ENCODE peak calls at places on chromosomes 2 and 18, in ten cellular contexts. T is endothelial cell, X is A549, N is tibial artery, J is left ventricle myocardium inferior, E is cardiac fibroblast, U is neural progenitor cell, Y is kidney, D is fibroblast of villous mesenchyme, P is neural crest cell. Q is an unnamed sample.
A peak's percentile ranks its signal among the peaks of the same experiment; 100 is the strongest.

GRCh38 chr2:239793851-239794250 is 231.3 kb downstream of the NDUFA10 start:
- DNase-seq in T (no peak), X (no peak), N (peak; percentile 34), J (no peak), E (no peak), U (no peak), Y (no peak), D (no peak), P (no peak), Q (no peak)

GRCh38 chr2:74186038-74186437 is 7.4 kb upstream of the MOB1A start:
- DNase-seq in T (no peak), X (no peak), N (no peak), J (no peak), E (no peak), U (no peak), Y (no peak), D (no peak), P (no peak), Q (no peak)

GRCh38 chr2:159362816-159363251 is 76.3 kb upstream of the WDSUB1 start:
- DNase-seq in T (no peak), X (peak; percentile 4), N (no peak), J (no peak), E (peak; percentile 75), U (no peak), Y (no peak), D (peak; percentile 6), P (no peak), Q (peak; percentile 20)

GRCh38 chr18:23740105-23740830 is 51.0 kb downstream of the LAMA3 start:
- DNase-seq in T (no peak), X (peak; percentile 25), N (no peak), J (no peak), E (peak; percentile 66), U (no peak), Y (no peak), D (peak; percentile 53), P (no peak), Q (peak; percentile 24)

GRCh38 chr2:134336352-134336751 is 82.5 kb downstream of the MGAT5 start:
- DNase-seq in T (no peak), X (no peak), N (no peak), J (no peak), E (no peak), U (no peak), Y (no peak), D (no peak), P (no peak), Q (no peak)

GRCh38 chr2:96113367-96113677 is 3.0 kb downstream of the ADRA2B start:
- DNase-seq in T (no peak), X (no peak), N (no peak), J (no peak), E (no peak), U (no peak), Y (peak; percentile 64), D (no peak), P (no peak), Q (no peak)

GRCh38 chr2:231167745-231168459 is 30.5 kb upstream of the ARMC9 start:
- DNase-seq in T (no peak), X (no peak), N (no peak), J (no peak), E (peak; percentile 57), U (no peak), Y (no peak), D (peak; percentile 60), P (no peak), Q (no peak)

GRCh38 chr2:234496442-234496834 is 443 bp downstream of the ARL4C start:
- DNase-seq in T (peak; percentile 22), X (no peak), N (no peak), J (no peak), E (peak; percentile 33), U (no peak), Y (peak; percentile 84), D (no peak), P (no peak), Q (peak; percentile 62)

GRCh38 chr2:191533693-191534175 is 144.2 kb upstream of the NABP1 start:
- DNase-seq in T (no peak), X (no peak), N (no peak), J (no peak), E (peak; percentile 38), U (no peak), Y (no peak), D (no peak), P (no peak), Q (no peak)

GRCh38 chr2:191538334-191538910 is 139.5 kb upstream of the NABP1 start:
- DNase-seq in T (no peak), X (no peak), N (no peak), J (no peak), E (no peak), U (no peak), Y (no peak), D (no peak), P (no peak), Q (no peak)

GRCh38 chr2:191544511-191545062 is 133.3 kb upstream of the NABP1 start:
- DNase-seq in T (no peak), X (no peak), N (no peak), J (no peak), E (no peak), U (no peak), Y (no peak), D (no peak), P (no peak), Q (no peak)

GRCh38 chr2:191540681-191541080 is 137.3 kb upstream of the NABP1 start:
- DNase-seq in T (no peak), X (no peak), N (no peak), J (no peak), E (no peak), U (no peak), Y (no peak), D (no peak), P (no peak), Q (no peak)

DNA sequence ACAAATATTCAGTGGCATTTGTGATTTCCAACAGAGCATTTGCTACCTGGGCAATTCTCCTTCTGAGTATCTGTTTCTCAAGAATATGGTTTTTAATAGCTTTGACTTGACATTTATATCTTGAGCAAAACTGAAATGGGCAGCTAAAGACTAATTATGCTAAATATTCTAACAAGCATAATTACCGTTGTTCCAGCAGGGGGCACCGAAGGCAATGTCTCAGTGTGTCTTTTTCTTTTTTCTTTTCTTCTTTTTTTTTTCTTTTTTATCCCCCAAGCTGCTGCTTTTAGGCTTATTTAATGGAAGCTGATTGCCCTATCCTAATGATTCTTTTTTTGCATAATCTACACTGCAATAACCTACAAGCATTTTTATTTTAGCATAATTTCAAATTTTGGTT is 138.9 kb upstream of the NABP1 start:
- DNase-seq in T (peak; percentile 47), X (peak; percentile 23), N (no peak), J (no peak), E (peak; percentile 46), U (peak; percentile 75), Y (no peak), D (peak; percentile 32), P (peak; percentile 28), Q (peak; percentile 30)
- TF ChIP-seq CTCF in T (peak; percentile 74), X (peak; percentile 41), N (peak; percentile 17), J (peak; percentile 52), E (peak; percentile 62), U (peak; percentile 71), Y (peak; percentile 29), D (peak; percentile 59), P (peak; percentile 72), Q (peak; percentile 54)

GRCh38 chr2:28225472-28225915 is 167.2 kb upstream of the FOSL2 start:
- DNase-seq in T (no peak), X (no peak), N (no peak), J (no peak), E (no peak), U (no peak), Y (no peak), D (peak; percentile 17), P (no peak), Q (no peak)

GRCh38 chr2:28226558-28226957 is 166.1 kb upstream of the FOSL2 start:
- DNase-seq in T (no peak), X (no peak), N (no peak), J (no peak), E (no peak), U (no peak), Y (no peak), D (no peak), P (no peak), Q (no peak)

GRCh38 chr2:28231110-28231621 is 161.5 kb upstream of the FOSL2 start:
- DNase-seq in T (no peak), X (no peak), N (no peak), J (peak; percentile 22), E (peak; percentile 63), U (no peak), Y (no peak), D (peak; percentile 44), P (no peak), Q (no peak)

GRCh38 chr2:28227498-28227897 is 165.2 kb upstream of the FOSL2 start:
- DNase-seq in T (no peak), X (no peak), N (no peak), J (no peak), E (no peak), U (no peak), Y (no peak), D (no peak), P (no peak), Q (no peak)

GRCh38 chr2:28228419-28228995 is 164.2 kb upstream of the FOSL2 start:
- DNase-seq in T (no peak), X (peak; percentile 20), N (no peak), J (no peak), E (no peak), U (no peak), Y (no peak), D (peak; percentile 30), P (no peak), Q (no peak)
- TF ChIP-seq CTCF in T (peak; percentile 18), X (peak; percentile 21), N (no peak), J (peak; percentile 26), E (no peak), U (no peak), Y (no peak), D (peak; percentile 39), P (peak; percentile 20), Q (no peak)

DNA sequence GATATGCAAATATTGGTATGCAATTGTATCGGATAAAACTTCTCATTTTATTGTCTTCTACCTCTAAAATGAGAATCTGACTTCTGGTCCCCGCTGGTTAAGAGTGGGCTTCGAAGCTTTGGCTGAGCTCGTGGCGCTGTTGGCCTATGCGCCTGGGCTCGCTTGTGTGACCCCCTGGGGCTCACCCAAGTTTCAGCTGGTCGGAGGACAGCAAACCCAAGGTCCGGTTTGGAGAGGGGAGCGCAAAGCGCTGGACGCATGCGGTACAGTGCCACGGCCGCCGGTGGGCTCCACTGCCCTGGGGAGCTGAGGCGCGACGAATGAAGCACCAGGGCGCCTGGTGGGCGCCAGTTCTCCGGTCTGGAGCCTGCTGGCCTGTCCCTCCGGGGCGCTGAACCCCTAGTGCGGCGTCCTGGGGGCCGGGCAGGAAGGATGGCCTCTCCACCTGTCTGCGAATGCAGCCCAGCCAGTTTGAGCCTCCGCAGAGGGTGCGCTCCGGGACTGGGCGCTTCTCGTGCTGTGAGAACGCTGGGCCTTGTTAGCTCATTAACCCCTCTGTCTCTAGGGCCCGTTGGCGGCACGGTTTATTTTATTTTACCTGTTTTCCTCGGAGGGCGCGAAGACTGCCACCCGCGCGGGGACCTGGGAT is 10.3 kb downstream of the MEIS1 start:
- DNase-seq in T (peak; percentile 62), X (no peak), N (no peak), J (no peak), E (no peak), U (peak; percentile 78), Y (peak; percentile 70), D (peak; percentile 73), P (no peak), Q (no peak)
- TF ChIP-seq CTCF in T (peak; percentile 14), X (no peak), N (no peak), J (peak; percentile 48), E (no peak), U (peak; percentile 29), Y (no peak), D (peak; percentile 43), P (peak; percentile 41), Q (no peak)

DNA sequence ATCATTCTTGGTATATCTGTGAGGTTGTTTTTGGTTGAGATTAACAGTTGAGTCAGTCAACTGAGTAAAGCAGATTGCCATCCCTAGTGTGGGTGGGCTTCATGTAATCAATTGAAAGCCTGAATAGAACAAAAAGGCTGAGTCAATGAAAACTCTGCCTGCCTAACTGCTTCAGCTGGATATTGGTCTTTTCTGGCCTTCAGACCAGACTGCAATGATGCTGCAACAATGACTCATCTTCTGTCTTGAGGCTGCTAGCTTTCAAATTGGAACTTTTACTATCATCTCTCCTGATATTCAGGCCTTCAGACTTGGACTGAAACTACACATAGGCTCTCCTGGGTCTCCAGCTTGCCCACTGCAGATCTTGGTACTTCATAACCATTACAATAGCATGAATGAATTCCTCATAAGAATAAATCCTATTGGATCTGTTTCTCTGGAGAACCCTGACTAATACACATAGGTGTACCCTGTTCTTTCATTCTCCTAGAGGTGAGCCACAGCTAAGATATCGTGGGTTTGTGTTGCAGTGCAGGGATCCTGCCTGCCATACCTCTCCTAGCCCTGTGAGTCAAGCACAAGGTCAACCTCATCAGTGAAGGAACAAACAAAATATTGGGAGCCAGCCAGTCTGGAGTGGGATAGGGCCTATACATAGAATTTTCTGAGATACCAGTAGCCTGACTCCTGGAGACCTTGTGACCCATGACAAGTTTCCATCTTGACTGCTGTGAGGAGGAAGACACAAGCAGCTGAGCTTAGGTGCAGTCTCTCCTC is 473.8 kb downstream of the DCC start:
- DNase-seq in T (no peak), X (no peak), N (no peak), J (no peak), E (no peak), U (no peak), Y (no peak), D (no peak), P (no peak), Q (no peak)
- TF ChIP-seq CTCF in T (no peak), X (no peak), N (no peak), J (no peak), E (no peak), U (no peak), Y (no peak), D (no peak), P (no peak), Q (no peak)